ENCODE peak calls at places on chromosomes 16 and 17, in five cellular contexts. L, W, Q, Z and V are unnamed samples.

GRCh38 chr17:69581061-69581955 is 166.8 kb downstream of the MAP2K6 start:
- DNase-seq in W (peak), L (no peak), Q (no peak), Z (no peak), V (no peak)

GRCh38 chr17:70168044-70168978 is 1.0 kb upstream of the KCNJ2 start:
- DNase-seq in Q (peak), L (no peak), Z (no peak), W (peak), V (peak)

GRCh38 chr16:54143410-54143809 is 143.2 kb downstream of the IRX3 start:
- DNase-seq in Z (no peak), L (no peak), Q (no peak), W (no peak), V (no peak)

GRCh38 chr16:790086-790485 is 1.7 kb downstream of the CHTF18 start:
- DNase-seq in L (no peak), Z (no peak), W (no peak), Q (no peak), V (no peak)

GRCh38 chr16:71917900-71918299 is 22.6 kb downstream of the IST1 start:
- DNase-seq in Z (peak), Q (no peak), L (no peak), W (no peak), V (no peak)

GRCh38 chr17:31838641-31839225 is 20.3 kb downstream of the COPRS start:
- DNase-seq in Q (no peak), Z (no peak), L (no peak), W (no peak), V (peak)

GRCh38 chr17:64309021-64309420 is 46.0 kb upstream of the TEX2 start:
- DNase-seq in Z (no peak), L (no peak), Q (no peak), W (no peak), V (no peak)

GRCh38 chr17:57696050-57696449 is 49.0 kb downstream of the CCDC182 start:
- DNase-seq in W (no peak), Z (no peak), Q (no peak), L (no peak), V (no peak)

GRCh38 chr17:68705331-68706166 is 104.4 kb upstream of the FAM20A start:
- DNase-seq in Q (no peak), W (no peak), Z (peak), L (no peak), V (no peak)

GRCh38 chr17:71237903-71238538 is 882.8 kb upstream of the SOX9 start:
- DNase-seq in W (no peak), Q (no peak), L (peak), Z (peak), V (peak)

GRCh38 chr17:3603119-3603869 is 5.9 kb downstream of the TRPV1 start:
- DNase-seq in L (no peak), W (no peak), Q (no peak), Z (peak), V (no peak)

GRCh38 chr16:57271867-57272495 is 12.5 kb downstream of the PLLP start:
- DNase-seq in W (no peak), Z (no peak), Q (no peak), L (no peak), V (no peak)

GRCh38 chr16:50741225-50741807 is 570 bp upstream of the CYLD start:
- DNase-seq in Q (no peak), L (no peak), W (no peak), Z (no peak), V (peak)

GRCh38 chr17:51250314-51250840 is 9.5 kb downstream of the MBTD1 start:
- DNase-seq in Z (no peak), Q (no peak), W (no peak), L (no peak), V (no peak)

GRCh38 chr16:89035013-89035697 is 58.1 kb upstream of the CBFA2T3 start:
- DNase-seq in Q (no peak), W (no peak), L (no peak), Z (no peak), V (peak)

GRCh38 chr17:6100146-6100545 is 30.0 kb downstream of the WSCD1 start:
- DNase-seq in Z (no peak), W (no peak), Q (no peak), L (no peak), V (no peak)

GRCh38 chr17:7232114-7232513 is 2.2 kb downstream of the DVL2 start:
- DNase-seq in Q (no peak), W (no peak), Z (no peak), L (no peak), V (no peak)

GRCh38 chr16:24858219-24859041 is 12.7 kb downstream of the SLC5A11 start:
- DNase-seq in Z (no peak), W (no peak), Q (peak), L (no peak), V (no peak)

GRCh38 chr16:17194190-17194780 is 276.5 kb downstream of the XYLT1 start:
- DNase-seq in Z (no peak), W (peak), L (peak), Q (peak), V (no peak)

GRCh38 chr17:1590031-1590746 is 27.6 kb upstream of the PITPNA start:
- DNase-seq in Q (no peak), W (no peak), L (no peak), Z (peak), V (no peak)

GRCh38 chr17:65573283-65573603 is 11.8 kb upstream of the AXIN2 start:
- DNase-seq in Q (no peak), L (no peak), W (no peak), Z (no peak), V (no peak)

GRCh38 chr17:68133370-68134045 is 98.0 kb downstream of the KPNA2 start:
- DNase-seq in W (no peak), L (no peak), Q (no peak), Z (no peak), V (no peak)

GRCh38 chr16:80500116-80500859 is 40.5 kb upstream of the DYNLRB2 start:
- DNase-seq in Z (no peak), W (no peak), L (no peak), Q (no peak), V (no peak)

GRCh38 chr17:77802811-77803220 is 155.7 kb upstream of the TNRC6C start:
- DNase-seq in W (no peak), Z (no peak), Q (no peak), L (peak), V (peak)

GRCh38 chr17:69084911-69085310 is 24.2 kb upstream of the ABCA9 start:
- DNase-seq in L (no peak), Q (no peak), W (peak), Z (no peak), V (peak)

GRCh38 chr16:49876716-49877129 is 20.8 kb upstream of the ZNF423 start:
- DNase-seq in W (peak), Q (peak), Z (no peak), L (no peak), V (no peak)

GRCh38 chr16:26645629-26646028 is 421.1 kb upstream of the C16orf82 start:
- DNase-seq in L (no peak), W (no peak), Z (no peak), Q (peak), V (no peak)

GRCh38 chr17:45223541-45224528 is 2.1 kb downstream of the FMNL1 start:
- DNase-seq in L (peak), W (peak), Q (peak), Z (no peak), V (no peak)

GRCh38 chr16:12900599-12901203 is 697 bp upstream of the SHISA9 start:
- DNase-seq in Z (no peak), Q (no peak), W (no peak), L (no peak), V (peak)

GRCh38 chr17:74838275-74838674 is 21.4 kb downstream of the GRIN2C start:
- DNase-seq in W (no peak), Q (no peak), L (no peak), Z (no peak), V (no peak)

GRCh38 chr16:64892843-64893242 is 229.0 kb downstream of the CDH11 start:
- DNase-seq in Q (no peak), Z (peak), W (no peak), L (no peak), V (no peak)

GRCh38 chr17:42275527-42276358 is 448 bp downstream of the STAT5B start:
- DNase-seq in L (peak), Z (no peak), W (peak), Q (peak), V (peak)

GRCh38 chr17:21039839-21040575 is 2.8 kb downstream of the USP22 start:
- DNase-seq in Q (peak), L (peak), Z (no peak), W (no peak), V (peak)

GRCh38 chr16:69564845-69565610 is 738 bp upstream of the NFAT5 start:
- DNase-seq in L (no peak), Z (no peak), Q (no peak), W (no peak), V (peak)

GRCh38 chr17:48995871-48996695 is 1.1 kb upstream of the IGF2BP1 start:
- DNase-seq in Q (no peak), L (no peak), W (no peak), Z (no peak), V (no peak)

GRCh38 chr17:65559802-65560627 is 1.4 kb downstream of the AXIN2 start:
- DNase-seq in W (no peak), Q (peak), L (no peak), Z (no peak), V (peak)